ENCODE peak calls at places on chromosomes 12 and 14, in ten cellular contexts. S is left kidney, Z is germinal center, Q is anterior cingulate cortex, V is HTR-8/SVneo, J is heart left ventricle, N is non-pigmented ciliary epithelial cell, W is hippocampal formation, G is AG10803, I is HuH-7. T is an unnamed sample.

GRCh38 chr12:544941-545635 is 85.3 kb downstream of the B4GALNT3 start:
- DNase-seq in S (no peak), Z (no peak), Q (no peak), V (no peak), J (no peak), N (no peak), W (no peak), G (no peak), I (no peak), T (no peak)

GRCh38 chr12:115452751-115453281 is 768.8 kb upstream of the TBX3 start:
- DNase-seq in S (peak), Z (no peak), Q (no peak), V (no peak), J (no peak), N (no peak), W (no peak), G (no peak), I (no peak), T (no peak)

GRCh38 chr12:79618848-79619404 is 71.8 kb downstream of the PAWR start:
- DNase-seq in S (no peak), Z (no peak), Q (no peak), V (no peak), J (no peak), N (no peak), W (no peak), G (peak), I (no peak), T (no peak)

GRCh38 chr14:71742491-71742890 is 189.7 kb upstream of the RGS6 start:
- DNase-seq in S (no peak), Z (no peak), Q (no peak), V (no peak), J (no peak), N (no peak), W (no peak), G (peak), I (no peak), T (no peak)

GRCh38 chr14:53955671-53956426 is 776 bp downstream of the BMP4 start:
- DNase-seq in S (peak), Z (no peak), Q (no peak), V (no peak), J (peak), N (no peak), W (no peak), G (no peak), I (no peak), T (peak)

GRCh38 chr12:15899282-15899870 is 11.8 kb upstream of the DERA start:
- DNase-seq in S (peak), Z (peak), Q (no peak), V (no peak), J (no peak), N (no peak), W (peak), G (no peak), I (no peak), T (no peak)

GRCh38 chr14:37546621-37547447 is 48.2 kb downstream of the FOXA1 start:
- DNase-seq in S (peak), Z (no peak), Q (no peak), V (peak), J (no peak), N (no peak), W (no peak), G (peak), I (peak), T (no peak)

GRCh38 chr14:70708717-70709570 is 67.2 kb downstream of the TTC9 start:
- DNase-seq in S (no peak), Z (no peak), Q (no peak), V (no peak), J (no peak), N (no peak), W (no peak), G (no peak), I (no peak), T (no peak)

GRCh38 chr14:95291859-95292542 is 27.7 kb downstream of the CLMN start:
- DNase-seq in S (peak), Z (no peak), Q (peak), V (no peak), J (peak), N (no peak), W (no peak), G (peak), I (no peak), T (no peak)

GRCh38 chr12:112664569-112664968 is 127.0 kb upstream of the RPH3A start:
- DNase-seq in S (peak), Z (peak), Q (no peak), V (peak), J (no peak), N (no peak), W (no peak), G (no peak), I (peak), T (no peak)

GRCh38 chr12:48352157-48352775 is 1.5 kb upstream of the ZNF641 start:
- DNase-seq in S (no peak), Z (no peak), Q (no peak), V (no peak), J (no peak), N (no peak), W (no peak), G (no peak), I (no peak), T (no peak)

GRCh38 chr14:28630100-28630499 is 136.5 kb upstream of the FOXG1 start:
- DNase-seq in S (no peak), Z (no peak), Q (no peak), V (no peak), J (no peak), N (no peak), W (no peak), G (no peak), I (no peak), T (no peak)

GRCh38 chr12:52913424-52913821 is 8.5 kb upstream of the KRT8 start:
- DNase-seq in S (no peak), Z (no peak), Q (no peak), V (no peak), J (no peak), N (no peak), W (no peak), G (no peak), I (no peak), T (no peak)

GRCh38 chr14:22333408-22334274 is 255.4 kb downstream of the DAD1 start:
- DNase-seq in S (peak), Z (no peak), Q (peak), V (peak), J (no peak), N (no peak), W (peak), G (peak), I (no peak), T (no peak)

GRCh38 chr12:3713483-3713882 is 39.4 kb downstream of the CRACR2A start:
- DNase-seq in S (no peak), Z (no peak), Q (no peak), V (no peak), J (no peak), N (no peak), W (no peak), G (no peak), I (no peak), T (no peak)

GRCh38 chr12:76891609-76892008 is 12.8 kb upstream of the CSRP2 start:
- DNase-seq in S (no peak), Z (no peak), Q (no peak), V (no peak), J (no peak), N (no peak), W (no peak), G (no peak), I (no peak), T (no peak)